ENCODE peak calls at places on chromosome 13, in five cellular contexts. Z, M, U, I and L are unnamed samples.

GRCh38 chr13:100666124-100666523 is 8.5 kb downstream of the TMTC4 start:
- DNase-seq in Z (no peak), M (no peak), I (no peak), U (peak), L (no peak)

GRCh38 chr13:59755647-59756290 is 408.0 kb downstream of the DIAPH3 start:
- DNase-seq in M (no peak), U (no peak), Z (no peak), I (no peak), L (no peak)

GRCh38 chr13:100514788-100515409 is 73.7 kb downstream of the GGACT start:
- DNase-seq in Z (peak), U (no peak), I (peak), M (peak), L (peak)

GRCh38 chr13:46339035-46339666 is 47.9 kb downstream of the RUBCNL start:
- DNase-seq in U (no peak), Z (no peak), I (peak), M (no peak), L (peak)

GRCh38 chr13:109869312-109870237 is 83.2 kb upstream of the IRS2 start:
- DNase-seq in M (peak), U (no peak), Z (no peak), I (peak), L (no peak)

GRCh38 chr13:36571444-36571843 is 102.4 kb upstream of the SERTM1 start:
- DNase-seq in M (no peak), U (no peak), I (no peak), Z (no peak), L (no peak)

GRCh38 chr13:58437436-58437835 is 805.9 kb downstream of the PCDH17 start:
- DNase-seq in M (no peak), U (no peak), I (no peak), Z (no peak), L (no peak)

GRCh38 chr13:27038323-27038722 is 133.3 kb downstream of the USP12 start:
- DNase-seq in M (no peak), Z (no peak), U (no peak), I (no peak), L (no peak)

GRCh38 chr13:37476874-37477273 is 121.7 kb downstream of the POSTN start:
- DNase-seq in U (no peak), Z (no peak), M (no peak), I (no peak), L (no peak)

GRCh38 chr13:113495494-113496251 is 5.2 kb upstream of the DCUN1D2 start:
- DNase-seq in Z (no peak), U (no peak), I (no peak), M (no peak), L (no peak)

GRCh38 chr13:100694722-100695644 is 20.4 kb upstream of the TMTC4 start:
- DNase-seq in I (peak), U (no peak), M (no peak), Z (no peak), L (no peak)

GRCh38 chr13:93942016-93942415 is 537.5 kb downstream of the DCT start:
- DNase-seq in I (no peak), Z (no peak), U (no peak), M (no peak), L (no peak)

GRCh38 chr13:35874704-35875103 is 256.5 kb downstream of the DCLK1 start:
- DNase-seq in M (no peak), Z (no peak), I (no peak), U (no peak), L (no peak)

GRCh38 chr13:79477968-79478367 is 3.0 kb upstream of the NDFIP2 start:
- DNase-seq in I (no peak), M (no peak), U (no peak), Z (no peak), L (no peak)

GRCh38 chr13:23609414-23610186 is 39.4 kb downstream of the TNFRSF19 start:
- DNase-seq in U (no peak), Z (no peak), M (peak), I (no peak), L (no peak)

GRCh38 chr13:27189192-27189591 is 17.6 kb upstream of the USP12 start:
- DNase-seq in Z (no peak), I (no peak), M (no peak), U (no peak), L (no peak)

GRCh38 chr13:105231579-105231978 is 1303.9 kb downstream of the EFNB2 start:
- DNase-seq in Z (no peak), I (no peak), M (no peak), U (no peak), L (no peak)

GRCh38 chr13:24274452-24274971 is 34.9 kb upstream of the C1QTNF9 start:
- DNase-seq in U (no peak), M (no peak), Z (peak), I (no peak), L (peak)

GRCh38 chr13:108968566-108968965 is 339.2 kb downstream of the MYO16 start:
- DNase-seq in M (no peak), Z (no peak), I (no peak), U (no peak), L (no peak)

GRCh38 chr13:61247149-61247936 is 168.3 kb downstream of the PCDH20 start:
- DNase-seq in M (no peak), Z (no peak), I (peak), U (no peak), L (peak)

GRCh38 chr13:74203576-74203975 is 69.4 kb upstream of the KLF12 start:
- DNase-seq in U (no peak), I (no peak), Z (no peak), M (no peak), L (no peak)

GRCh38 chr13:45321230-45321629 is 19.8 kb downstream of the TPT1 start:
- DNase-seq in U (no peak), I (peak), Z (no peak), M (no peak), L (no peak)

GRCh38 chr13:60226507-60226906 is 62.8 kb upstream of the DIAPH3 start:
- DNase-seq in I (peak), Z (no peak), U (no peak), M (no peak), L (no peak)

GRCh38 chr13:60540276-60540675 is 143.3 kb downstream of the TDRD3 start:
- DNase-seq in M (no peak), Z (no peak), I (no peak), U (no peak), L (no peak)

GRCh38 chr13:26024558-26024957 is 27.3 kb downstream of the SHISA2 start:
- DNase-seq in I (no peak), U (no peak), Z (no peak), M (no peak), L (no peak)

GRCh38 chr13:111176421-111176820 is 61.3 kb downstream of the ARHGEF7 start:
- DNase-seq in M (no peak), U (no peak), Z (no peak), I (no peak), L (no peak)

GRCh38 chr13:111177081-111177711 is 62.1 kb downstream of the ARHGEF7 start:
- DNase-seq in Z (peak), M (no peak), U (no peak), I (no peak), L (no peak)

GRCh38 chr13:111178417-111178816 is 63.3 kb downstream of the ARHGEF7 start:
- DNase-seq in U (no peak), Z (no peak), M (no peak), I (no peak), L (no peak)

GRCh38 chr13:111175948-111176347 is 60.8 kb downstream of the ARHGEF7 start:
- DNase-seq in M (no peak), Z (no peak), I (no peak), U (no peak), L (no peak)

DNA sequence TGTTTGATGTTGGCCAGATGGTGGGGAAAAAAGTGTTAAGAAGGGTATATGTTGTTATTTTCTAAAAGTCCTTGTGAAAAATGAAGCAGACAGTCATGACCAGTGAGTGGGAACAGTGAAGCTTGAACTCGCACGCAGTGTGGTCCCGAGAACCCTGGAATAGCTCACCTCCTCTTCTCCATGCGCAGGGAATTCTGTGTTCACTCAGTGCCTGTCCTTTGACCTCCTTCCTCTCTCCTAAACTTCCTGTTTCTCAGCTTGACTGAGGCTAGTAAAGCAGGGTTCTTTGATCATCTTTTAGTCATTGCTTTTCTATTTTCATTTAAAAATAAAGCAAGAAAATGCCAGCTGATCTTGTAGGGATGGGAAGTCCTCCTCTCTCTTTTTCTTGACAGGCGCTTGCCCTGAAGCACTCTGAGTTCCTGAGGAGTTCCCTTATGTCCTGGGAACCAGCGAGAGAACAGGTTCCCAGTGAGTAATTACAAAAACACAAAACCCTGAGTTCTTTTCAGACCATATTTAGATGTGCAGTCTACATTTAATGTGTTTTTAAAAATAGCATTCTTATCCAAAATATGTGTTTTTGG is 62.8 kb downstream of the ARHGEF7 start:
- DNase-seq in Z (no peak), M (no peak), U (no peak), I (no peak), L (no peak)
- TF ChIP-seq CTCF in Z (no peak), M (no peak), U (no peak), I (no peak), L (no peak)

DNA sequence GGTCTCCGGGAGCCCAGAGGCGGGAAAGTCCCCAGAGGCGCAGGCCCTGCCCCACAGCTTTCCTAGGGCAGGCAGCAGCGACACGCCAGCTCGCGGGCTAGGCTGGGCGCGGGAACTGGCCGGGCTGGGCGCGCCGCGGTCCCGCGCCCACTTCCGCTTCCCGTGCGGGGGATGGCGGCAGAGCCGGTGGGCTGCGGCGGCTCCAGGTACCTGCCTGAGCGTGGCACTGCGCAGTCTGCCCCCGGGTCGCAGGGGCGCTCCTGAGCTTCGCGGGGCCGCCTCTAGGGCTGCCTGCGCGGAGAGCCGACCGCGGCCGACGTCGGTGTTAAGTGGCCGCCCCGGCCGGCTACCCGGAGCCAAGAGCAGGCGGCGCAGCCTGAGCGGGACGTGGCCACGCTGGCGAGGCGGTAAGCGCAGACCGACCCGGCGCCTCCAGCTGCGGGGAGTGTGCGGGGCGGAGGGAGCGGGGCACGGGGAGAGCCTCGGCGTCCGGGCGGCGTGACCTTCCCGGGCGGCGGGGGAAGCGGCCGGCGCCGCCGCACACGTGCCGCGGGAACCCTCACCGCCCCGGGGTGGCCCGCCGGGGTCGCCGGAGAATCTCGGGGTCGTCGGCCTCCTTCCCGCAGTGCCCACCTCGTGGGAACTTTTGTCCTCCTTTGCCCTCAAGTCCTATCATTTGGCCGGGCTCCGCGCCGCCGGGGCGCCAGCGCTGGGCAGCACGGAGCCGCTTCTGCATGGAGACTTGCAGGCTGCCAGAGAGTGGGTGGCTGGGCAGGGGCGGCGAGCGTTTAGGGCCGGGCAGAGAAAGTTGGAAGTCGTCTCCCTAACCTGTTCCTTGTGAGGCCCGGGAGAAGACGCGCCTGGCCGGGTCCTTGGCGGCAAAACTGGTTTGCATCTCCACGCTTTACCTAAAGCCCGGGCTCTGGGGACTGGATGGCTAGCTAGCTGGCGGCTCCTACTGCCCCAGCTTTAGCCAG is 31.4 kb upstream of the MPHOSPH8 start:
- DNase-seq in M (no peak), U (peak), Z (no peak), I (peak), L (peak)
- TF ChIP-seq CTCF in M (no peak), U (peak), Z (no peak), I (no peak), L (peak)

GRCh38 chr13:39811696-39812095 is 156.2 kb downstream of the COG6 start:
- DNase-seq in U (no peak), I (peak), Z (no peak), M (no peak), L (no peak)

GRCh38 chr13:39816936-39817335 is 161.5 kb downstream of the COG6 start:
- DNase-seq in M (no peak), I (no peak), U (no peak), Z (no peak), L (no peak)

GRCh38 chr13:39811051-39811450 is 155.6 kb downstream of the COG6 start:
- DNase-seq in Z (no peak), I (peak), U (no peak), M (no peak), L (no peak)

GRCh38 chr13:39818953-39819352 is 163.5 kb downstream of the COG6 start:
- DNase-seq in Z (no peak), M (no peak), U (no peak), I (no peak), L (no peak)

DNA sequence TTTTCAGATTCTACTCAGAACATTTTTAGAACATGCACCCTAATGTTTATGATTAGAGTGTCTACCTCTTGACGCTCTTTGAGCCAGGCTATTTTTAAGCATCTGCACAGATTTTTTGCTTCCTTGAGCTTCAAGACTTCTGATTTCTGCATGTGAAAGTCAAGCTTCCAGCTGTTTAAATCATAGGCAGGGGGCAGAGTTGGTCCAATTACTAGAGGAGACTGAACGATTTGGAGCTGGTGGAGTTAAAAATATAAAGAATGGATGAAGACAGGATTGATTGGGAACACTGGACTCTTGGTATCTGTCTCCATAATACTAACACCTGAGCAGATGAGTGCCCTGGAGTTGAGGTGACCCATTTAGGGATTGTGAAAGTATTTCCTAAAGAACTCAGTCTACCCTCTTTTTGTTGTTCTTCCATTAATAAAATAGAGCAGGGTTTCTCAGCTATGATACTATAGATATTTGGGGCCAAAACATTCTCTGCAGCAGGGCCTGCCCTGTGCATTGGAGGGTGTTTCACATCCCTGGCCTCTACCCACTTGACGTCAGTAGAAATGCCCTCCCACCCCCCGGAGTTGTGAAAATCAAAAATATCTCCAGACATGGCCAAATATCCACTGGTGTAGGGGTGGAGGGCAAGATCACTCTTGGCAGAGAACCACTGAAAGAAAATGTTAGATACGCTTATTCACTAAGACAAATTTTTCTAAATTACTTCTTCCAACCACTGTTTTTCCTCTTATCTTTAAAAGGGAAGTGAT is 160.1 kb downstream of the COG6 start:
- DNase-seq in Z (no peak), U (no peak), M (no peak), I (no peak), L (no peak)
- TF ChIP-seq CTCF in Z (no peak), U (no peak), M (no peak), I (no peak), L (no peak)

GRCh38 chr13:49820591-49821215 is 28.2 kb upstream of the KPNA3 start:
- DNase-seq in Z (no peak), M (no peak), U (no peak), I (no peak), L (no peak)

GRCh38 chr13:49821216-49821820 is 28.8 kb upstream of the KPNA3 start:
- DNase-seq in U (no peak), Z (no peak), M (no peak), I (peak), L (no peak)
- TF ChIP-seq CTCF in U (no peak), Z (no peak), M (no peak), I (no peak), L (peak)